ENCODE peak calls at places on chromosomes 2 and 18, in four cellular contexts. B is transverse colon, S is GM12892, R is tibial nerve. M is an unnamed sample.

GRCh38 chr2:31249009-31249690 is 15.2 kb downstream of the EHD3 start:
- DNase-seq in B (no peak), S (no peak), R (no peak), M (no peak)

GRCh38 chr2:18284331-18284730 is 276.1 kb downstream of the RDH14 start:
- DNase-seq in B (no peak), S (no peak), R (no peak), M (no peak)

GRCh38 chr2:20618468-20618885 is 32.4 kb downstream of the HS1BP3 start:
- DNase-seq in B (peak; percentile 41), S (no peak), R (peak; percentile 23), M (no peak)

GRCh38 chr2:128642316-128642715 is 323.6 kb upstream of the HS6ST1 start:
- DNase-seq in B (no peak), S (no peak), R (no peak), M (no peak)

GRCh38 chr2:10012963-10013461 is 30.3 kb upstream of the KLF11 start:
- DNase-seq in B (no peak), S (no peak), R (peak; percentile 12), M (no peak)

GRCh38 chr2:234373060-234373459 is 123.8 kb downstream of the ARL4C start:
- DNase-seq in B (no peak), S (no peak), R (no peak), M (no peak)

GRCh38 chr2:164737612-164738081 is 104.0 kb downstream of the COBLL1 start:
- DNase-seq in B (peak; percentile 62), S (no peak), R (peak; percentile 46), M (peak; percentile 12)

GRCh38 chr2:19559596-19560240 is 201.3 kb upstream of the OSR1 start:
- DNase-seq in B (peak; percentile 32), S (no peak), R (no peak), M (no peak)

GRCh38 chr2:227406177-227407031 is 18.7 kb upstream of the SCYGR1 start:
- DNase-seq in B (peak; percentile 73), S (no peak), R (no peak), M (peak; percentile 66)

GRCh38 chr2:62175728-62176127 is 20.2 kb upstream of the B3GNT2 start:
- DNase-seq in B (no peak), S (no peak), R (no peak), M (no peak)

GRCh38 chr2:66515743-66516142 is 80.8 kb downstream of the MEIS1 start:
- DNase-seq in B (no peak), S (no peak), R (no peak), M (no peak)

GRCh38 chr2:160085662-160086061 is 23.2 kb upstream of the PLA2R1 start:
- DNase-seq in B (no peak), S (no peak), R (no peak), M (no peak)

GRCh38 chr2:197052371-197052770 is 125.9 kb upstream of the PGAP1 start:
- DNase-seq in B (no peak), S (no peak), R (no peak), M (no peak)

GRCh38 chr2:113283704-113284284 is 5.1 kb upstream of the PAX8 start:
- DNase-seq in B (peak; percentile 50), S (no peak), R (no peak), M (peak; percentile 80)

GRCh38 chr2:20037660-20038059 is 13.8 kb downstream of the LAPTM4A start:
- DNase-seq in B (no peak), S (no peak), R (no peak), M (no peak)

GRCh38 chr2:120262150-120262549 is 9.5 kb downstream of the RALB start:
- DNase-seq in B (no peak), S (no peak), R (no peak), M (no peak)

GRCh38 chr2:14826518-14826917 is 194.0 kb downstream of the LRATD1 start:
- DNase-seq in B (no peak), S (no peak), R (no peak), M (no peak)

GRCh38 chr2:84865181-84865783 is 15.6 kb downstream of the TRABD2A start:
- DNase-seq in B (no peak), S (no peak), R (no peak), M (no peak)

GRCh38 chr2:22867921-22868320 is 517.1 kb upstream of the KLHL29 start:
- DNase-seq in B (no peak), S (no peak), R (no peak), M (no peak)

GRCh38 chr2:35293261-35293660 is 1062.3 kb upstream of the CRIM1 start:
- DNase-seq in B (no peak), S (no peak), R (no peak), M (no peak)

GRCh38 chr2:148614332-148615049 is 30.1 kb upstream of the EPC2 start:
- DNase-seq in B (peak; percentile 8), S (peak; percentile 29), R (no peak), M (peak; percentile 29)

GRCh38 chr18:43571078-43571689 is 293.9 kb upstream of the SYT4 start:
- DNase-seq in B (no peak), S (no peak), R (no peak), M (no peak)

GRCh38 chr2:64987001-64987962 is 1.9 kb upstream of the SLC1A4 start:
- DNase-seq in B (no peak), S (no peak), R (no peak), M (no peak)
- TF ChIP-seq POLR2A in B (no peak), S (peak; percentile 44), R (no peak), M (no peak)

DNA sequence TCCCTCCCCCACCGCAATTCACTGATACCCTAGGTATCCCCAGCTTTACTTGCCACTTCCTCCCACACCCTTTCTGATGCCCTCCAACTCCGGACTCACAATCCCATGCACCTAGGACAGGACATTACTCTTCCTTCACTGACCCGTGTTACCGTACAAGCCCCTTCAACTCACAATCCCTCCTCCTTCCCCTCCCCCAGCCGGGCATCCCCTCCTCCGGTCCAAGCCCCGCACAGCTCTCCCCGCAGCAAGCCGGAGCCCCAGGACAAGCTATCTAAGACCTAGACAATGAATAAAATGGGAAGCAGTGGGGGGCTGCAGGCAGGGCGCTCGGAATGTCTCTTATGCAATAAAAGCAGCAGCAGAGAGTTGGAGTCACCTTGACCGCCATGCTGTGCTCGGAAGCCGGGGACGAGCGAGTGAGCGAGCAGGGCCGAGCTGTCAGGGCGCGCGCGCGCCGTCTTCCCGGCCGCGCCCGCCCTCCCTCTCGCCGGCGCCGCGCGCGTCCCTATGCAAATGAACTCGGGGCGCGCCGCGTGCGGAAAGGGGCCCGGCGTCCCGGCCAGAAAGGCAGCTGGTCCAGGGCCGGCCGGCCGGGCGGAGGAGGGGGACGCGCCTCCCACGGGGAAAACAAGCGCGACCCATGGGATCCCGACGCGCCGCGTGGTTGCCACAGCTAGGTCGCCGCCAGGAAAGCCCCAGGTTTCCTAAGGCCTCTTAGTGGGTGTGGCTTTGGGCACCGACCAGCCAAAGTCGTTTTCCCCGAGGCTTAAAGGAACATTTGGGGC is at the start of gene SLC25A12:
- DNase-seq in B (peak; percentile 85), S (peak; percentile 93), R (peak; percentile 62), M (peak; percentile 87)
- TF ChIP-seq POLR2A in B (peak; percentile 59), S (peak; percentile 89), R (peak; percentile 27), M (peak; percentile 26)

GRCh38 chr2:43225788-43226557 is 433 bp downstream of the ZFP36L2 start:
- DNase-seq in B (no peak), S (peak; percentile 71), R (peak; percentile 43), M (peak; percentile 67)
- TF ChIP-seq POLR2A in B (peak; percentile 93), S (peak; percentile 22), R (no peak), M (peak; percentile 73)

DNA sequence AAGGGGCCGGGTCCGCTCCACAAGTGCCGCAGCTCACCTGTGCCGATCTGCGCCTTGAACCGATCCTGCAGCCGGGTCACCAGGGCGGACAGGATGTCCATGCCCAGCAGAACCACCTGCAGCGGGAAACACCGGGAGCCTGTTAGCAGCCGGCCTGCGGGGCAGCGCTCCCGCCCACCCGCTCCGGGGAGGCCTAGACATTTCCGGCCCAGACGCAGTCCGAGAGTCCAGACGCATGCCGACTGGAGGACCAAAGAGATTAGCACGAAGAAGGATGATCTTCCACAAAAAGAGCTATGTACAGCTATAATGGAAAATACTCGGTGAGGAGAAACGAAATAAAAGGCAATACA is 494 bp upstream of the RNU4ATAC start:
- DNase-seq in B (peak; percentile 75), S (peak; percentile 53), R (no peak), M (peak; percentile 66)
- TF ChIP-seq POLR2A in B (no peak), S (no peak), R (no peak), M (no peak)

GRCh38 chr2:218605438-218605837 is 2.3 kb upstream of the PLCD4 start:
- DNase-seq in B (no peak), S (no peak), R (no peak), M (no peak)

GRCh38 chr2:218607436-218608115 is at the start of gene PLCD4:
- DNase-seq in B (peak; percentile 11), S (no peak), R (no peak), M (peak; percentile 43)
- TF ChIP-seq POLR2A in B (no peak), S (no peak), R (no peak), M (no peak)

DNA sequence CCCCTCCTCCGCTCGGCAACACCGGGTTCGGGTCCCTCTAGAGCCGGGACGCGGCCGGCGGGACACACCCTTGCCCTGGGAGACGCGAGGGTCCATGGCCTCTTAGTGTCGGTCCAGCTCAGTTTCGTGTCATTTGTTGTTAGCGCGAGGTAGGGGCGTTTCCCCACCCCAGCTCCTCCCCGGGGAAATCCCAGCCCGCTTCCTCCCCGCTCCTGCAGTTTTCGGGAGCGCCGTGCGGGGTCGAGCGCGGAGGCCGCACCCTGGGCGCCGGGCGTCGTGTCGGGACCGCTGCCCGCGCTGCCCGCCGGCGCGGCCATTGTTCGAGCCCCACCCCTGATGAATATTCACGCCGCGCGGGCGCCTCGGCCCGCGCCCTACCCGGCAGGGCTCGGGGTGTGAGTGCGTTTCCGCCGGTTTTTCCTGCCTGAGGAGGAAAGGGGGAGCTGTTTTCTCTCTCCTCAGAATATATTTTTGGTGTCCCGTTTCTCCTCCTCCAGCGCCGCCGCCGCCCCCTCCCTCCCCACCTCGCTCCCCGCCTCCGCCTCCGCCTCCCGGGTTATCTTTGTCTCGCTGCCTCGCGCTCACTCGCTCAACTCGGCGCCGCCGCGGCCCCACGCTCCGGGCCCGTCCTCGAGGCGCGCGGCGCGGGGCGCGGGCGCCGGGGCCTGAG is at the start of gene MAP4K4:
- DNase-seq in B (peak; percentile 78), S (peak; percentile 45), R (peak; percentile 75), M (peak; percentile 85)
- TF ChIP-seq POLR2A in B (peak; percentile 8), S (no peak), R (peak; percentile 40), M (peak; percentile 60)

DNA sequence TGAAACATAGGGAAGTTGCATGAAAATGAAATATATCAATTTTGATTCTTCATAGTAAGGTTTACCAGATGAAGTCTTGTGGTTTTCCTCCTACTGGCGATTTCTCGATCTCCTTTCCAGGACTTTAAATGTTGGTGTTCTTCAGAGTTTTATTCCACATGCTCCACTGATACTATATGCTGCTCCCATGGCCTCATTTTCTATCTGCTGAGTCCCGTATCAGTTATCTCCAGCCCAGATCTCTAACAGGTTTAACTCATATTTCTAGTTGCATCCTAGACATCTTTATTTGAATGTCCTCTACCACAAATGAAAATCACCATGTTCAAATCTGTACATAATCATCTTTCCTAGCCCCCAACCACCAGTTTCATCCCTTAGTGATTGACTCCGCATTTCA is 71.8 kb downstream of the COX7A2L start:
- DNase-seq in B (no peak), S (no peak), R (no peak), M (no peak)
- TF ChIP-seq POLR2A in B (no peak), S (no peak), R (no peak), M (no peak)

DNA sequence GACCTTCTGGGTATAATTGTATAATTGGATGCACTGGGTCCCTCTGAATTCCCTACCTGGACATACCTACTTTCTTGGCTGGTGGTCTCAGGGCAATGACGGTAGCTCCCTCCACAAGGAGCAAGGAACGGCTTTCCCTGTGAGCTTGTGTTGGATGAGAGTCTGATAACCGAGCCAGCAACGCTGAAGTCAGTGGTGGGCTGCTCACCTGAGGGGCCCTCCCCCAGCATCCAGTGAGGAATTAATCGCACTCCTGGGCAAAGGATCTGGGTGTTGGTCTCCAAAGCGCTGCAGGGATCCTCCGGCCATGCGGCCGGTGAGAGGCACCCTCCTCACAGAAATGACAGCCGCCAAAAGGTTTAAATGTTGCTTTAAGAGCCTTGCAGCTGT is 47.1 kb downstream of the LONRF2 start:
- DNase-seq in B (no peak), S (no peak), R (no peak), M (no peak)
- TF ChIP-seq POLR2A in B (no peak), S (no peak), R (no peak), M (no peak)